ENCODE peak calls at places on chromosomes 12 and 14, in four cellular contexts. One of them, this sample, is unnamed.

GRCh38 chr14:50736932-50737419 is 68.9 kb upstream of the SAV1 start:
- DNase-seq in neuronal stem cell: no peak
- DNase-seq in GM23248: no peak
- DNase-seq in CD4-positive, alpha-beta T cell: no peak
- DNase-seq in this sample: no peak

GRCh38 chr14:21735639-21736307 is 62.2 kb upstream of the OR4E1 start:
- DNase-seq in neuronal stem cell: no peak
- DNase-seq in GM23248: no peak
- DNase-seq in CD4-positive, alpha-beta T cell: no peak
- DNase-seq in this sample: no peak

GRCh38 chr14:21036746-21037145 is 2.1 kb upstream of the RNASE13 start:
- DNase-seq in neuronal stem cell: no peak
- DNase-seq in GM23248: peak; percentile 58
- DNase-seq in CD4-positive, alpha-beta T cell: no peak
- DNase-seq in this sample: no peak

GRCh38 chr12:26823391-26823790 is 9.6 kb downstream of the ITPR2 start:
- DNase-seq in neuronal stem cell: no peak
- DNase-seq in GM23248: peak; percentile 73
- DNase-seq in CD4-positive, alpha-beta T cell: no peak
- DNase-seq in this sample: peak; percentile 20

GRCh38 chr14:50099335-50099734 is 17.0 kb downstream of the VCPKMT start:
- DNase-seq in neuronal stem cell: no peak
- DNase-seq in GM23248: peak; percentile 33
- DNase-seq in CD4-positive, alpha-beta T cell: no peak
- DNase-seq in this sample: no peak

GRCh38 chr12:22256076-22256475 is 78.4 kb downstream of the ST8SIA1 start:
- DNase-seq in neuronal stem cell: no peak
- DNase-seq in GM23248: no peak
- DNase-seq in CD4-positive, alpha-beta T cell: no peak
- DNase-seq in this sample: no peak

GRCh38 chr12:54140958-54141388 is 47.8 kb downstream of the SMUG1 start:
- DNase-seq in neuronal stem cell: no peak
- DNase-seq in GM23248: peak; percentile 70
- DNase-seq in CD4-positive, alpha-beta T cell: no peak
- DNase-seq in this sample: no peak

GRCh38 chr12:112909693-112910092 is 2.9 kb downstream of the OAS1 start:
- DNase-seq in neuronal stem cell: no peak
- DNase-seq in GM23248: no peak
- DNase-seq in CD4-positive, alpha-beta T cell: no peak
- DNase-seq in this sample: no peak

GRCh38 chr12:47219243-47219642 is 139.5 kb upstream of the AMIGO2 start:
- DNase-seq in neuronal stem cell: no peak
- DNase-seq in GM23248: peak; percentile 62
- DNase-seq in CD4-positive, alpha-beta T cell: no peak
- DNase-seq in this sample: peak; percentile 23

GRCh38 chr12:16421806-16422205 is 74.4 kb downstream of the MGST1 start:
- DNase-seq in neuronal stem cell: no peak
- DNase-seq in GM23248: peak; percentile 27
- DNase-seq in CD4-positive, alpha-beta T cell: no peak
- DNase-seq in this sample: peak; percentile 2

GRCh38 chr12:4287325-4288290 is 14.0 kb downstream of the CCND2 start:
- DNase-seq in neuronal stem cell: no peak
- DNase-seq in GM23248: peak; percentile 35
- DNase-seq in CD4-positive, alpha-beta T cell: no peak
- DNase-seq in this sample: no peak

GRCh38 chr14:50388256-50388931 is 8.3 kb downstream of the CDKL1 start:
- DNase-seq in neuronal stem cell: no peak
- DNase-seq in GM23248: no peak
- DNase-seq in CD4-positive, alpha-beta T cell: no peak
- DNase-seq in this sample: no peak

GRCh38 chr12:76639646-76640045 is 80.1 kb upstream of the OSBPL8 start:
- DNase-seq in neuronal stem cell: no peak
- DNase-seq in GM23248: no peak
- DNase-seq in CD4-positive, alpha-beta T cell: no peak
- DNase-seq in this sample: no peak

GRCh38 chr12:56590237-56590830 is 39.8 kb downstream of the BAZ2A start:
- DNase-seq in neuronal stem cell: no peak
- DNase-seq in GM23248: peak; percentile 31
- DNase-seq in CD4-positive, alpha-beta T cell: no peak
- DNase-seq in this sample: peak; percentile 23

GRCh38 chr12:56596815-56597214 is 33.3 kb downstream of the BAZ2A start:
- DNase-seq in neuronal stem cell: no peak
- DNase-seq in GM23248: no peak
- DNase-seq in CD4-positive, alpha-beta T cell: no peak
- DNase-seq in this sample: no peak

GRCh38 chr12:56591111-56591510 is 39.0 kb downstream of the BAZ2A start:
- DNase-seq in neuronal stem cell: no peak
- DNase-seq in GM23248: no peak
- DNase-seq in CD4-positive, alpha-beta T cell: no peak
- DNase-seq in this sample: no peak

GRCh38 chr12:56591961-56592360 is 38.2 kb downstream of the BAZ2A start:
- DNase-seq in neuronal stem cell: no peak
- DNase-seq in GM23248: peak; percentile 50
- DNase-seq in CD4-positive, alpha-beta T cell: no peak
- DNase-seq in this sample: no peak

GRCh38 chr12:56593909-56594621 is 36.1 kb downstream of the BAZ2A start:
- DNase-seq in neuronal stem cell: peak; percentile 55
- DNase-seq in GM23248: peak; percentile 90
- DNase-seq in CD4-positive, alpha-beta T cell: peak; percentile 44
- DNase-seq in this sample: peak; percentile 85
- H3K27ac ChIP-seq in neuronal stem cell: no peak overlapping the region
- H3K27ac ChIP-seq in GM23248: peak overlapping the region; percentile 74
- H3K27ac ChIP-seq in CD4-positive, alpha-beta T cell: no peak overlapping the region
- H3K27ac ChIP-seq in this sample: peak overlapping the region; percentile 76

DNA sequence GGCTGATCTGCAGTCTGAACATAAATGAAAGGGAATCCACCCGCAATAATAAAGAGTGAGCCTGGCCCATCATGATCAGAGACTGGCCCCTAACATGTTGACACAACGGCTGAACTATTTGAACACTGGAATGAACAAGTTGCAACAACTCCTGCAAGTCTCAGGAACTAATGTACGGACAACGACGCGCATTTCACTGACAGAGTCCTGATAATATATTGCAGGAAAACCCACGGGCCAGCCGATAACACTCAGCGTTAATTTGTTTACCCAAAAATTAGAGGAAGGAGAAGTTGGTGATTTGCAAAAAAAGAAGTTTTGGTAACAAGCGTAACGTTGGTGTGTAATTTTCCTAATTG is 195.7 kb upstream of the BTG1 start:
- DNase-seq in neuronal stem cell: no peak
- DNase-seq in GM23248: no peak
- DNase-seq in CD4-positive, alpha-beta T cell: no peak
- DNase-seq in this sample: no peak
- H3K27ac ChIP-seq in neuronal stem cell: no peak overlapping the region
- H3K27ac ChIP-seq in GM23248: no peak overlapping the region
- H3K27ac ChIP-seq in CD4-positive, alpha-beta T cell: no peak overlapping the region
- H3K27ac ChIP-seq in this sample: no peak overlapping the region

GRCh38 chr14:99541677-99542470 is 60.7 kb downstream of the CCNK start:
- DNase-seq in neuronal stem cell: no peak
- DNase-seq in GM23248: no peak
- DNase-seq in CD4-positive, alpha-beta T cell: no peak
- DNase-seq in this sample: no peak

GRCh38 chr14:99539503-99539902 is 58.3 kb downstream of the CCNK start:
- DNase-seq in neuronal stem cell: no peak
- DNase-seq in GM23248: no peak
- DNase-seq in CD4-positive, alpha-beta T cell: no peak
- DNase-seq in this sample: no peak

GRCh38 chr14:99540196-99541032 is 59.2 kb downstream of the CCNK start:
- DNase-seq in neuronal stem cell: no peak
- DNase-seq in GM23248: no peak
- DNase-seq in CD4-positive, alpha-beta T cell: no peak
- DNase-seq in this sample: no peak

GRCh38 chr14:99542566-99542965 is 61.4 kb downstream of the CCNK start:
- DNase-seq in neuronal stem cell: no peak
- DNase-seq in GM23248: no peak
- DNase-seq in CD4-positive, alpha-beta T cell: no peak
- DNase-seq in this sample: no peak

GRCh38 chr14:99541211-99541610 is 60.0 kb downstream of the CCNK start:
- DNase-seq in neuronal stem cell: no peak
- DNase-seq in GM23248: no peak
- DNase-seq in CD4-positive, alpha-beta T cell: no peak
- DNase-seq in this sample: no peak
- H3K27ac ChIP-seq in neuronal stem cell: no peak overlapping the region
- H3K27ac ChIP-seq in GM23248: no peak overlapping the region
- H3K27ac ChIP-seq in CD4-positive, alpha-beta T cell: no peak overlapping the region
- H3K27ac ChIP-seq in this sample: no peak overlapping the region

GRCh38 chr12:2794736-2795289 is at the start of gene FKBP4:
- DNase-seq in neuronal stem cell: peak; percentile 71
- DNase-seq in GM23248: peak; percentile 97
- DNase-seq in CD4-positive, alpha-beta T cell: peak; percentile 81
- DNase-seq in this sample: peak; percentile 61

GRCh38 chr12:2794261-2794735 is 472 bp upstream of the FKBP4 start:
- DNase-seq in neuronal stem cell: peak; percentile 42
- DNase-seq in GM23248: peak; percentile 55
- DNase-seq in CD4-positive, alpha-beta T cell: no peak
- DNase-seq in this sample: peak; percentile 22

GRCh38 chr12:2796187-2796663 is 1.5 kb downstream of the FKBP4 start:
- DNase-seq in neuronal stem cell: no peak
- DNase-seq in GM23248: peak; percentile 28
- DNase-seq in CD4-positive, alpha-beta T cell: no peak
- DNase-seq in this sample: no peak

GRCh38 chr12:2793561-2793960 is 1.2 kb upstream of the FKBP4 start:
- DNase-seq in neuronal stem cell: no peak
- DNase-seq in GM23248: no peak
- DNase-seq in CD4-positive, alpha-beta T cell: no peak
- DNase-seq in this sample: no peak

GRCh38 chr12:2795291-2796186 is 769 bp downstream of the FKBP4 start:
- DNase-seq in neuronal stem cell: peak; percentile 53
- DNase-seq in GM23248: peak; percentile 83
- DNase-seq in CD4-positive, alpha-beta T cell: peak; percentile 55
- DNase-seq in this sample: peak; percentile 17
- H3K27ac ChIP-seq in neuronal stem cell: no peak overlapping the region
- H3K27ac ChIP-seq in GM23248: no peak overlapping the region
- H3K27ac ChIP-seq in CD4-positive, alpha-beta T cell: peak overlapping the region; percentile 22
- H3K27ac ChIP-seq in this sample: no peak overlapping the region

GRCh38 chr14:93009471-93010117 is 86.6 kb downstream of the CHGA start:
- DNase-seq in neuronal stem cell: no peak
- DNase-seq in GM23248: peak; percentile 80
- DNase-seq in CD4-positive, alpha-beta T cell: no peak
- DNase-seq in this sample: no peak

GRCh38 chr14:93011650-93012317 is 88.8 kb downstream of the CHGA start:
- DNase-seq in neuronal stem cell: no peak
- DNase-seq in GM23248: no peak
- DNase-seq in CD4-positive, alpha-beta T cell: no peak
- DNase-seq in this sample: no peak

GRCh38 chr14:93008381-93008780 is 85.4 kb downstream of the CHGA start:
- DNase-seq in neuronal stem cell: no peak
- DNase-seq in GM23248: peak; percentile 77
- DNase-seq in CD4-positive, alpha-beta T cell: no peak
- DNase-seq in this sample: no peak

GRCh38 chr14:93010543-93011541 is 87.9 kb downstream of the CHGA start:
- DNase-seq in neuronal stem cell: no peak
- DNase-seq in GM23248: no peak
- DNase-seq in CD4-positive, alpha-beta T cell: no peak
- DNase-seq in this sample: no peak

GRCh38 chr14:93010118-93010475 is 87.1 kb downstream of the CHGA start:
- DNase-seq in neuronal stem cell: no peak
- DNase-seq in GM23248: no peak
- DNase-seq in CD4-positive, alpha-beta T cell: no peak
- DNase-seq in this sample: no peak
- H3K27ac ChIP-seq in neuronal stem cell: no peak overlapping the region
- H3K27ac ChIP-seq in GM23248: no peak overlapping the region
- H3K27ac ChIP-seq in CD4-positive, alpha-beta T cell: no peak overlapping the region
- H3K27ac ChIP-seq in this sample: no peak overlapping the region

GRCh38 chr12:117059156-117059555 is 40.1 kb downstream of the TESC start:
- DNase-seq in neuronal stem cell: no peak
- DNase-seq in GM23248: no peak
- DNase-seq in CD4-positive, alpha-beta T cell: no peak
- DNase-seq in this sample: no peak

GRCh38 chr12:117060236-117060926 is 38.8 kb downstream of the TESC start:
- DNase-seq in neuronal stem cell: no peak
- DNase-seq in GM23248: no peak
- DNase-seq in CD4-positive, alpha-beta T cell: no peak
- DNase-seq in this sample: no peak

GRCh38 chr12:117061555-117062079 is 37.6 kb downstream of the TESC start:
- DNase-seq in neuronal stem cell: no peak
- DNase-seq in GM23248: no peak
- DNase-seq in CD4-positive, alpha-beta T cell: no peak
- DNase-seq in this sample: no peak

GRCh38 chr12:117058442-117059072 is 40.7 kb downstream of the TESC start:
- DNase-seq in neuronal stem cell: no peak
- DNase-seq in GM23248: no peak
- DNase-seq in CD4-positive, alpha-beta T cell: no peak
- DNase-seq in this sample: no peak

GRCh38 chr12:117060927-117061300 is 38.3 kb downstream of the TESC start:
- DNase-seq in neuronal stem cell: no peak
- DNase-seq in GM23248: no peak
- DNase-seq in CD4-positive, alpha-beta T cell: no peak
- DNase-seq in this sample: no peak
- H3K27ac ChIP-seq in neuronal stem cell: no peak overlapping the region
- H3K27ac ChIP-seq in GM23248: no peak overlapping the region
- H3K27ac ChIP-seq in CD4-positive, alpha-beta T cell: no peak overlapping the region
- H3K27ac ChIP-seq in this sample: no peak overlapping the region

DNA sequence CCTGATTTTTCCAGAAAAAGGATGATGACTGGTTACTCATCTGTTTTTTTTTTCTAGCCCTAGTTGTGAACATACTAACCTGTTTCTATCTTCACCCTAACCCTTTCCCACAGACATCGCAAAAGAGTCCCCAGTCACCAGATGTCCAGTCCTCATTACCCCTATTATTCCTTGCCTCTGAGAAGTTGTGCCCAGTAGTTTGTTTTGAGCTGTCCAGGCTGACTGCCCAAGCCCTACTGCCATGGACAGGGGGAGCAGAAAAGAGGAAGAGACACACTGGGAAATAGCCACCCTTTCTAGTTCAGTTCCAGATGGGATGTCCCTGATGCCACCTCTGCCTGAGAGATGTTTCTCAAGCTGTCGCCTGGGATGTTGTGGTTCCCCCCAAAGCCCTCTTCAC is 13.8 kb upstream of the CELA1 start:
- DNase-seq in neuronal stem cell: no peak
- DNase-seq in GM23248: no peak
- DNase-seq in CD4-positive, alpha-beta T cell: no peak
- DNase-seq in this sample: no peak
- H3K27ac ChIP-seq in neuronal stem cell: no peak overlapping the region
- H3K27ac ChIP-seq in GM23248: no peak overlapping the region
- H3K27ac ChIP-seq in CD4-positive, alpha-beta T cell: no peak overlapping the region
- H3K27ac ChIP-seq in this sample: no peak overlapping the region

DNA sequence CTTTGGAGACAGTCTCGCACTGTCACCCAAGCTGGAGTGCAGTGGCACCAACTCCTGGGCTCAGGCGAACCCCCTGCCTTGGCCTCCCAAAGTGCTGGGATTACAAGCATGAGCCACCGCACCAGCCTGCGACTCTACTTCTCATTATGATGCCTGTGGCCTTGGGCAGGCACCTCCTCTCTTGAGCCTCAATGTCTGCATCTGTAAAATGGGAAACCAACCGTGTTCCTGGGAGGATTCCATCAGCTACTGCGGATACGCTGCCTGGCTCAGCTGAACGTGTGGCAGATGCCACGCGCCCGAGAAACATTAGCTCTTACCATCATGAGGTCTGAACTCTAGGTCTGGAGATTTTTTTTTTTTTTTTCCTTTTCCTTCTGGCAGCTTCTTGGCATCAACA is 5.8 kb downstream of the TESC start:
- DNase-seq in neuronal stem cell: no peak
- DNase-seq in GM23248: no peak
- DNase-seq in CD4-positive, alpha-beta T cell: no peak
- DNase-seq in this sample: no peak
- H3K27ac ChIP-seq in neuronal stem cell: no peak overlapping the region
- H3K27ac ChIP-seq in GM23248: no peak overlapping the region
- H3K27ac ChIP-seq in CD4-positive, alpha-beta T cell: no peak overlapping the region
- H3K27ac ChIP-seq in this sample: no peak overlapping the region